ENCODE peak calls at places on chromosomes 12 and 14, in nine cellular contexts. J, R, W, Q, C, N, M, Z and U are unnamed samples. For H3K9me3, the result is how much of the 10 kb centered on the place peaks cover.

GRCh38 chr12:53063708-53064612 is 14.1 kb downstream of the TNS2 start:
- DNase-seq in W (peak), Q (no peak), Z (no peak), M (peak), R (peak), J (peak), N (no peak), C (no peak), U (no peak)

GRCh38 chr12:79174656-79175055 is 310.1 kb downstream of the SYT1 start:
- DNase-seq in C (no peak), R (no peak), Z (peak), N (no peak), Q (peak), J (no peak), M (no peak), W (no peak), U (no peak)

GRCh38 chr12:22855456-22855855 is 230.5 kb downstream of the ETNK1 start:
- DNase-seq in C (no peak), R (no peak), Z (no peak), N (no peak), Q (no peak), M (no peak), W (no peak), J (no peak), U (no peak)

GRCh38 chr12:113277511-113277910 is 56.2 kb downstream of the TPCN1 start:
- DNase-seq in J (no peak), Q (no peak), M (no peak), R (no peak), C (no peak), Z (no peak), N (no peak), W (peak), U (no peak)

GRCh38 chr12:118498171-118498570 is 121.8 kb downstream of the SUDS3 start:
- DNase-seq in W (no peak), C (no peak), J (no peak), N (no peak), Q (peak), M (no peak), Z (no peak), R (no peak), U (no peak)

GRCh38 chr14:104976198-104977007 is 1.8 kb downstream of the AHNAK2 start:
- DNase-seq in J (peak), W (peak), C (peak), N (no peak), R (peak), M (peak), Q (peak), Z (peak), U (peak)

GRCh38 chr12:103773109-103773905 is 67.7 kb downstream of the NT5DC3 start:
- DNase-seq in Q (no peak), N (no peak), M (no peak), C (no peak), Z (no peak), J (no peak), W (no peak), R (no peak), U (no peak)

GRCh38 chr12:31589896-31590729 is 823 bp downstream of the DENND5B start:
- DNase-seq in M (peak), W (peak), Z (peak), J (peak), C (no peak), N (no peak), R (peak), Q (peak), U (peak)

GRCh38 chr14:89504084-89504483 is 87.1 kb upstream of the FOXN3 start:
- DNase-seq in Z (no peak), J (no peak), M (no peak), W (no peak), Q (no peak), C (no peak), N (no peak), R (peak), U (no peak)

GRCh38 chr14:73909681-73910080 is 23.0 kb downstream of the ZNF410 start:
- DNase-seq in W (no peak), M (no peak), C (no peak), N (no peak), J (no peak), R (no peak), Q (no peak), Z (no peak), U (no peak)

GRCh38 chr14:93936245-93936644 is 9.1 kb downstream of the FAM181A start:
- DNase-seq in J (no peak), R (no peak), C (no peak), Q (peak), W (no peak), M (no peak), N (no peak), Z (no peak), U (no peak)

GRCh38 chr12:98399532-98399931 is 115.9 kb upstream of the TMPO start:
- DNase-seq in Q (no peak), N (no peak), J (no peak), M (no peak), R (no peak), Z (peak), W (peak), C (peak), U (peak)

GRCh38 chr12:116528067-116528466 is 31.1 kb upstream of the MAP1LC3B2 start:
- DNase-seq in W (no peak), M (no peak), J (no peak), Z (peak), N (peak), R (no peak), C (no peak), Q (no peak), U (no peak)

GRCh38 chr12:116525418-116526001 is 33.7 kb upstream of the MAP1LC3B2 start:
- DNase-seq in W (peak), R (no peak), N (peak), J (peak), Q (no peak), Z (peak), M (peak), C (peak), U (no peak)

GRCh38 chr12:116528498-116528897 is 30.7 kb upstream of the MAP1LC3B2 start:
- DNase-seq in R (no peak), Q (no peak), J (no peak), Z (no peak), M (no peak), N (no peak), W (no peak), C (no peak), U (no peak)

GRCh38 chr12:116524311-116524710 is 34.9 kb upstream of the MAP1LC3B2 start:
- DNase-seq in Z (no peak), W (no peak), M (no peak), R (peak), N (no peak), Q (no peak), J (no peak), C (no peak), U (no peak)

GRCh38 chr12:116524964-116525379 is 34.2 kb upstream of the MAP1LC3B2 start:
- DNase-seq in C (no peak), W (no peak), M (no peak), Q (no peak), Z (no peak), N (peak), R (no peak), J (no peak), U (no peak)
- TF ChIP-seq CTCF in C (peak), W (no peak), M (no peak), Q (peak), Z (no peak), N (peak), R (no peak), J (no peak), U (no peak)

DNA sequence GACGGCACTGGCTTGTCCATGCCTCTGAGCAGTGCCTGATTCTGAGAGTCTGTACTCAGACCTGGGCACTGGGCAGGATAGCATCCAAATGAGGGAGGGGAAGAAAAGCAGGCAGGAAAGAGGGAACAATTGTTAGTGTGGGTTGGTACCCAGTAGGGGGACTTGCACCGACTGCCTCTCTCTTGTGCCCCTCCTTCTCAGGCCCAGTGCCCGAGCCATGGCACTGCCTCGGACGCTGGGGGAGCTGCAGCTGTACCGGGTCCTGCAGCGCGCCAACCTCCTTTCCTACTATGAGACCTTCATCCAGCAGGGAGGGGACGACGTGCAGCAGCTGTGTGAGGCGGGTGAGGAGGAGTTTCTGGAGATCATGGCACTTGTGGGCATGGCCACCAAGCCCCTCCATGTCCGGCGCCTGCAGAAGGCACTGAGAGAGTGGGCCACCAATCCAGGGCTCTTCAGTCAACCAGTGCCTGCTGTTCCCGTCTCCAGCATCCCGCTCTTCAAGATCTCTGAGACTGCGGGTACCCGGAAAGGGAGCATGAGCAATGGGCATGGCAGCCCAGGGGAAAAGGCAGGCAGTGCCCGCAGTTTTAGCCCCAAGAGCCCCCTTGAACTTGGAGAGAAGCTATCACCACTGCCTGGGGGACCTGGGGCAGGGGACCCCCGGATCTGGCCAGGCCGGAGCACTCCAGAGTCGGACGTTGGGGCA is 2.2 kb downstream of the NAB2 start:
- DNase-seq in J (peak), M (no peak), Q (no peak), Z (no peak), N (no peak), W (no peak), C (no peak), R (no peak), U (no peak)
- H3K4me3 ChIP-seq in J (peak), M (no peak), Q (no peak), Z (no peak), N (peak), W (peak), C (peak), R (peak), U (no peak)

GRCh38 chr14:19800282-19801117 is 3.1 kb upstream of the OR4N2 start:
- DNase-seq in N (no peak), W (no peak), Z (no peak), C (no peak), R (peak), Q (no peak), J (peak), M (no peak), U (no peak)

GRCh38 chr14:19801118-19801464 is 2.5 kb upstream of the OR4N2 start:
- DNase-seq in N (no peak), W (no peak), J (no peak), C (no peak), M (no peak), R (no peak), Z (no peak), Q (no peak), U (no peak)

DNA sequence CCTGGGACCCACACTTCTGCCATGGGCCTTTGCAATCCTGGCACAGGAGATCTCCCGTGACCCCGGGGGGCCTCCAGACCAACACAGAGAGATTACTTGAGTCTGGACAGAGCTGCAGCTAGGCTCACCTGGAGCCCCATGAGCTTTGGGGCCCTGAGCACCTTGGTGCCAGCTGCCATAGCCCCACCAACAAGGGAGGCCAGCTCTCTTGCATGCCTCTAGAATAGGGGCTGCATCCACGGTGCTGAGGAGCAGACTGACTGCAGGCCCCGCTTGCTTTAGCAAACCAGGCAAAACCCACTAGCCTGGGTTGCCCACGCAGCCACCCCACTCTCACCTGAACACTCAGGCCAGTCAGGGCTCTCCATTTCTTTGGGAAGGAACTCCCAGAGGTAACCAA is 3.7 kb upstream of the OR4N2 start:
- DNase-seq in M (no peak), W (no peak), Q (no peak), R (peak), Z (no peak), C (no peak), J (peak), N (no peak), U (no peak)
- H3K9me3 ChIP-seq in M (under half), W (under half), Q (under half), R (under half), Z (under half), C (under half), J (under half), N (under half), U (under half)

GRCh38 chr14:63993992-63994391 is 141.2 kb downstream of the SYNE2 start:
- DNase-seq in Q (no peak), W (no peak), N (peak), J (no peak), M (no peak), Z (no peak), R (no peak), C (no peak), U (no peak)
- TF ChIP-seq CTCF in Q (peak), W (no peak), N (peak), J (peak), M (no peak), Z (peak), R (peak), C (peak), U (no peak)

GRCh38 chr12:48388430-48388829 is 37.7 kb upstream of the ZNF641 start:
- DNase-seq in M (no peak), W (no peak), R (no peak), Z (no peak), N (no peak), C (no peak), J (no peak), Q (no peak), U (no peak)
- H3K4me3 ChIP-seq in M (no peak), W (no peak), R (no peak), Z (no peak), N (no peak), C (no peak), J (no peak), Q (no peak), U (no peak)

GRCh38 chr12:6606331-6607131 is 648 bp downstream of the CHD4 start:
- DNase-seq in R (peak), Q (peak), C (no peak), M (peak), W (peak), Z (no peak), J (peak), N (no peak), U (peak)

GRCh38 chr12:6604254-6605029 is 2.7 kb downstream of the CHD4 start:
- DNase-seq in C (no peak), W (no peak), Z (no peak), M (no peak), J (no peak), Q (no peak), N (no peak), R (no peak), U (no peak)

GRCh38 chr12:6605425-6606330 is 1.5 kb downstream of the CHD4 start:
- DNase-seq in R (no peak), W (no peak), Z (no peak), N (no peak), C (no peak), Q (peak), J (peak), M (no peak), U (peak)

GRCh38 chr12:6602526-6602925 is 4.7 kb downstream of the CHD4 start:
- DNase-seq in J (no peak), N (no peak), C (no peak), Q (no peak), M (no peak), W (no peak), R (no peak), Z (no peak), U (no peak)

GRCh38 chr12:6603095-6603567 is 4.0 kb downstream of the CHD4 start:
- DNase-seq in Q (peak), N (no peak), J (peak), W (peak), Z (no peak), R (no peak), M (no peak), C (no peak), U (peak)
- H3K9me3 ChIP-seq in Q (under half), N (under half), J (under half), W (under half), Z (under half), R (under half), M (under half), C (under half), U (under half)

DNA sequence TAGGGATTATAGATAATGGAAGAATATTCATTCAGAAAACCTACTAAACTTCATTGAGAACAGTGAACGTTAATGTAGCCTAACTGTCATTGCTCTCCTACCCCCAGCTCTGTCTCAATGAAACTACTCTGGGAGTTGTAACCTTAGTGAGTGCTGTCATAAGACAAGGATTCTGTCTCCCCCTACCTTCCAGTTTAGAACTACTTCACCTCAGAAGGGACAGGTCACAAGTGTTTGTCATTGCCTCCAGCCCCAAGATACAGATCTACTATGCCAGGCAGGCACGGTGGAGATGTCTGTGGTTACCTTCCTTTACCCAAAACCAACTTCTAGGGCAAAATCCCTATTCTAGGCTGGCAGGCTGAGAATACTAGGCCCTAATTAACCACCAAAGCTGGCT is 833.1 kb upstream of the SEL1L start:
- DNase-seq in Q (peak), C (no peak), W (no peak), J (no peak), M (no peak), R (no peak), N (no peak), Z (no peak), U (no peak)
- TF ChIP-seq CTCF in Q (no peak), C (no peak), W (no peak), J (no peak), M (no peak), R (no peak), N (no peak), Z (no peak), U (no peak)

DNA sequence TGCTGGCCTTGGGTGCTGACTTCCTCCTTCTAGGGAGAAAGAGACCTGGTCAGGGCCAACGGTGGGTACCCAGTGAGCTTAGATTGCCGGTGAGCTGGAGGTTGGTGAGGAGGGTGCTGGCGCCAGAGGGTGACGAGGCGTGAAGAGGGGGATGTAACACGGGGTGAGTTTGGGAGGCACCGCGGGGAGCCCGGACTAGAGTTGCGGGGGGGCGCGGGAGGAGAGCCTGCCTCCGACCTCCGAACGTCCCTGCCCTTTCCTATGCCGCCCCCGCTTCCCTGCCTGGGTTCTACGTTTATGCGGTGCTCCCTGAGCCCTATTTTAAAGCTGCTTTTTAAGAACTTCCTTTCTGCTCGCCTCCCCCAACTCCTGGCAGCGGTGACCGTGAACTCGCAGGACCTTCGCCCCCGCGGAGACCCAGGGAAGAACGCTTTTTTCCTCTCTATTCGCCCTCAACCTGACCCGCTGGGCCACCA is 18.6 kb downstream of the OR6S1 start:
- DNase-seq in Q (no peak), Z (no peak), M (no peak), N (no peak), J (no peak), C (no peak), W (no peak), R (no peak), U (no peak)
- H3K4me3 ChIP-seq in Q (no peak), Z (no peak), M (no peak), N (no peak), J (no peak), C (peak), W (no peak), R (no peak), U (no peak)

DNA sequence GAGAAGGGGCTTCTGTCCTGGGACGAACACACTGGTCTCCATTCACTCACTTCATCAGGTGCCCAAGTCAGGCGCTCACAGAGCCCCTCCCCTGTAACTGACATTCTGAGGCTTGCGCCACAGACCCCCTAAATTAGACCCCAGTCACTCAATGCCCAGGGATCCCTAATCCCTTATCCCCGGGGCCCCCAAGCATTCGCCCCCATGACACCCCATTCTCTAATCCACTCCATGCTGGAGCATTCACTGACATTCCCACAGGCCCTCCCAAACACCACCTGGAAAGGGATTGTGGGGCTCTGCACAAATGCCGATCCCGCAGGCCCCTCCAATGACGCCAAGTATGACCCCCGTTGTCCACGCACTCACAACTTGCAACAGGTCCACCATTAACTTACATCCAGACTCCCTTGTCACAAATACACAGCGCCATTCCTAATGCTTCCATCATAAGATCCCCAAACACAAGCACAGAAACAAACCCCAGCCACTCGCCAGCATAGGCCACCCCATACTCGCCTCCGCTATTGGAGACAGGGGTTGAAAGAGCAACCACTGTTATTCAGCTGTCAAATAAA is 1.5 kb downstream of the ZNF605 start:
- DNase-seq in W (no peak), R (peak), Q (no peak), N (no peak), Z (no peak), M (no peak), J (peak), C (no peak), U (no peak)
- H3K9me3 ChIP-seq in W (under half), R (under half), Q (under half), N (under half), Z (under half), M (under half), J (half or more), C (half or more), U (under half)